ENCODE peak calls at places on chromosomes 1 and 21, in nine cellular contexts. One of them, this sample, is unnamed.

GRCh38 chr1:151990856-151991198 is 2.8 kb downstream of the S100A10 start:
- DNase-seq in NCI-H1417: peak; percentile 43
- DNase-seq in NB4: no peak
- DNase-seq in right lobe of liver: no peak
- DNase-seq in ecto neural progenitor cell: no peak
- DNase-seq in iPS-NIHi11: no peak
- DNase-seq in colonic mucosa: peak; percentile 87
- DNase-seq in choroid plexus epithelial cell: peak; percentile 70
- DNase-seq in effector CD4-positive, alpha-beta T cell: no peak
- DNase-seq in this sample: no peak

GRCh38 chr1:7940745-7941436 is at the start of gene TNFRSF9:
- DNase-seq in right lobe of liver: peak; percentile 33
- DNase-seq in colonic mucosa: no peak
- DNase-seq in NB4: peak; percentile 72
- DNase-seq in NCI-H1417: no peak
- DNase-seq in iPS-NIHi11: no peak
- DNase-seq in ecto neural progenitor cell: no peak
- DNase-seq in choroid plexus epithelial cell: peak; percentile 70
- DNase-seq in effector CD4-positive, alpha-beta T cell: peak; percentile 55
- DNase-seq in this sample: no peak

GRCh38 chr1:172143384-172144025 is 277.0 kb upstream of the C1orf105 start:
- DNase-seq in NCI-H1417: no peak
- DNase-seq in effector CD4-positive, alpha-beta T cell: no peak
- DNase-seq in choroid plexus epithelial cell: peak; percentile 93
- DNase-seq in iPS-NIHi11: no peak
- DNase-seq in right lobe of liver: no peak
- DNase-seq in NB4: no peak
- DNase-seq in colonic mucosa: no peak
- DNase-seq in ecto neural progenitor cell: no peak
- DNase-seq in this sample: no peak

GRCh38 chr1:227940791-227941241 is 6.9 kb downstream of the WNT9A start:
- DNase-seq in colonic mucosa: peak; percentile 10
- DNase-seq in NCI-H1417: no peak
- DNase-seq in effector CD4-positive, alpha-beta T cell: peak; percentile 1
- DNase-seq in right lobe of liver: peak; percentile 14
- DNase-seq in choroid plexus epithelial cell: no peak
- DNase-seq in ecto neural progenitor cell: peak; percentile 41
- DNase-seq in iPS-NIHi11: no peak
- DNase-seq in NB4: no peak
- DNase-seq in this sample: no peak

GRCh38 chr1:36137776-36138175 is 11.5 kb downstream of the TRAPPC3 start:
- DNase-seq in ecto neural progenitor cell: no peak
- DNase-seq in NB4: no peak
- DNase-seq in effector CD4-positive, alpha-beta T cell: no peak
- DNase-seq in NCI-H1417: no peak
- DNase-seq in colonic mucosa: no peak
- DNase-seq in right lobe of liver: no peak
- DNase-seq in choroid plexus epithelial cell: no peak
- DNase-seq in iPS-NIHi11: peak; percentile 1
- DNase-seq in this sample: no peak

GRCh38 chr1:52426391-52426790 is 22.0 kb downstream of the PRPF38A start:
- DNase-seq in right lobe of liver: no peak
- DNase-seq in effector CD4-positive, alpha-beta T cell: no peak
- DNase-seq in NB4: no peak
- DNase-seq in choroid plexus epithelial cell: peak; percentile 67
- DNase-seq in colonic mucosa: no peak
- DNase-seq in iPS-NIHi11: no peak
- DNase-seq in NCI-H1417: no peak
- DNase-seq in ecto neural progenitor cell: no peak
- DNase-seq in this sample: no peak

GRCh38 chr1:1847061-1847460 is 43.8 kb downstream of the GNB1 start:
- DNase-seq in iPS-NIHi11: no peak
- DNase-seq in choroid plexus epithelial cell: peak; percentile 21
- DNase-seq in NB4: no peak
- DNase-seq in colonic mucosa: peak; percentile 44
- DNase-seq in NCI-H1417: no peak
- DNase-seq in right lobe of liver: no peak
- DNase-seq in effector CD4-positive, alpha-beta T cell: no peak
- DNase-seq in ecto neural progenitor cell: no peak
- DNase-seq in this sample: no peak

GRCh38 chr1:154327466-154328317 is 2.4 kb downstream of the ATP8B2 start:
- DNase-seq in ecto neural progenitor cell: no peak
- DNase-seq in iPS-NIHi11: no peak
- DNase-seq in NCI-H1417: peak; percentile 39
- DNase-seq in NB4: peak; percentile 26
- DNase-seq in colonic mucosa: peak; percentile 56
- DNase-seq in choroid plexus epithelial cell: no peak
- DNase-seq in right lobe of liver: no peak
- DNase-seq in effector CD4-positive, alpha-beta T cell: no peak
- DNase-seq in this sample: no peak

GRCh38 chr1:175155936-175156335 is 36.6 kb downstream of the KIAA0040 start:
- DNase-seq in NB4: no peak
- DNase-seq in colonic mucosa: no peak
- DNase-seq in ecto neural progenitor cell: no peak
- DNase-seq in effector CD4-positive, alpha-beta T cell: no peak
- DNase-seq in iPS-NIHi11: no peak
- DNase-seq in choroid plexus epithelial cell: no peak
- DNase-seq in NCI-H1417: no peak
- DNase-seq in right lobe of liver: peak; percentile 62
- DNase-seq in this sample: no peak

GRCh38 chr1:115980998-115981993 is 5.0 kb downstream of the SLC22A15 start:
- DNase-seq in iPS-NIHi11: peak; percentile 74
- DNase-seq in NB4: peak; percentile 89
- DNase-seq in right lobe of liver: no peak
- DNase-seq in effector CD4-positive, alpha-beta T cell: no peak
- DNase-seq in NCI-H1417: peak; percentile 54
- DNase-seq in colonic mucosa: peak; percentile 35
- DNase-seq in ecto neural progenitor cell: peak; percentile 64
- DNase-seq in choroid plexus epithelial cell: peak; percentile 63
- DNase-seq in this sample: no peak

GRCh38 chr1:145994391-145995120 is 1.8 kb downstream of the TXNIP start:
- DNase-seq in colonic mucosa: no peak
- DNase-seq in NCI-H1417: no peak
- DNase-seq in right lobe of liver: no peak
- DNase-seq in choroid plexus epithelial cell: no peak
- DNase-seq in iPS-NIHi11: no peak
- DNase-seq in NB4: peak; percentile 44
- DNase-seq in ecto neural progenitor cell: no peak
- DNase-seq in effector CD4-positive, alpha-beta T cell: peak; percentile 25
- DNase-seq in this sample: no peak

GRCh38 chr1:162538815-162539431 is 22.6 kb upstream of the UAP1 start:
- DNase-seq in iPS-NIHi11: no peak
- DNase-seq in NCI-H1417: no peak
- DNase-seq in choroid plexus epithelial cell: peak; percentile 92
- DNase-seq in colonic mucosa: no peak
- DNase-seq in ecto neural progenitor cell: no peak
- DNase-seq in right lobe of liver: no peak
- DNase-seq in effector CD4-positive, alpha-beta T cell: no peak
- DNase-seq in NB4: no peak
- DNase-seq in this sample: no peak

GRCh38 chr1:200181861-200182260 is 154.4 kb downstream of the NR5A2 start:
- DNase-seq in iPS-NIHi11: no peak
- DNase-seq in choroid plexus epithelial cell: no peak
- DNase-seq in colonic mucosa: no peak
- DNase-seq in ecto neural progenitor cell: no peak
- DNase-seq in right lobe of liver: no peak
- DNase-seq in NB4: no peak
- DNase-seq in effector CD4-positive, alpha-beta T cell: no peak
- DNase-seq in NCI-H1417: no peak
- DNase-seq in this sample: no peak

GRCh38 chr1:186775881-186776560 is 52.7 kb upstream of the PLA2G4A start:
- DNase-seq in colonic mucosa: no peak
- DNase-seq in iPS-NIHi11: no peak
- DNase-seq in choroid plexus epithelial cell: peak; percentile 4
- DNase-seq in ecto neural progenitor cell: no peak
- DNase-seq in NB4: peak; percentile 60
- DNase-seq in right lobe of liver: no peak
- DNase-seq in effector CD4-positive, alpha-beta T cell: no peak
- DNase-seq in NCI-H1417: no peak
- DNase-seq in this sample: no peak

GRCh38 chr21:45756029-45756428 is 112.5 kb downstream of the PCBP3 start:
- DNase-seq in ecto neural progenitor cell: no peak
- DNase-seq in NCI-H1417: no peak
- DNase-seq in NB4: no peak
- DNase-seq in right lobe of liver: no peak
- DNase-seq in iPS-NIHi11: no peak
- DNase-seq in choroid plexus epithelial cell: no peak
- DNase-seq in effector CD4-positive, alpha-beta T cell: no peak
- DNase-seq in colonic mucosa: no peak
- DNase-seq in this sample: no peak

GRCh38 chr1:110783292-110783918 is 89.5 kb upstream of the CD53 start:
- DNase-seq in effector CD4-positive, alpha-beta T cell: peak; percentile 46
- DNase-seq in colonic mucosa: peak; percentile 38
- DNase-seq in ecto neural progenitor cell: peak; percentile 60
- DNase-seq in iPS-NIHi11: peak; percentile 77
- DNase-seq in choroid plexus epithelial cell: peak; percentile 70
- DNase-seq in right lobe of liver: peak; percentile 22
- DNase-seq in NB4: peak; percentile 59
- DNase-seq in NCI-H1417: peak; percentile 42
- DNase-seq in this sample: peak; percentile 48

GRCh38 chr1:56050911-56051310 is 528.5 kb downstream of the PLPP3 start:
- DNase-seq in NCI-H1417: no peak
- DNase-seq in effector CD4-positive, alpha-beta T cell: no peak
- DNase-seq in colonic mucosa: no peak
- DNase-seq in right lobe of liver: no peak
- DNase-seq in iPS-NIHi11: no peak
- DNase-seq in NB4: no peak
- DNase-seq in ecto neural progenitor cell: no peak
- DNase-seq in choroid plexus epithelial cell: no peak
- DNase-seq in this sample: no peak

GRCh38 chr1:27672750-27673112 is 739 bp upstream of the IFI6 start:
- DNase-seq in ecto neural progenitor cell: no peak
- DNase-seq in iPS-NIHi11: no peak
- DNase-seq in choroid plexus epithelial cell: peak; percentile 68
- DNase-seq in NCI-H1417: no peak
- DNase-seq in colonic mucosa: no peak
- DNase-seq in effector CD4-positive, alpha-beta T cell: no peak
- DNase-seq in right lobe of liver: no peak
- DNase-seq in NB4: no peak
- DNase-seq in this sample: no peak

GRCh38 chr1:217311766-217312165 is 319.1 kb downstream of the GPATCH2 start:
- DNase-seq in NB4: peak; percentile 16
- DNase-seq in ecto neural progenitor cell: no peak
- DNase-seq in choroid plexus epithelial cell: peak; percentile 65
- DNase-seq in colonic mucosa: no peak
- DNase-seq in NCI-H1417: no peak
- DNase-seq in right lobe of liver: no peak
- DNase-seq in effector CD4-positive, alpha-beta T cell: no peak
- DNase-seq in iPS-NIHi11: peak; percentile 43
- DNase-seq in this sample: no peak

GRCh38 chr1:241531195-241532172 is 694 bp upstream of the KMO start:
- DNase-seq in colonic mucosa: no peak
- DNase-seq in right lobe of liver: no peak
- DNase-seq in NCI-H1417: peak; percentile 41
- DNase-seq in ecto neural progenitor cell: no peak
- DNase-seq in iPS-NIHi11: peak; percentile 26
- DNase-seq in effector CD4-positive, alpha-beta T cell: no peak
- DNase-seq in choroid plexus epithelial cell: peak; percentile 88
- DNase-seq in NB4: peak; percentile 85
- DNase-seq in this sample: peak; percentile 35

GRCh38 chr1:27137022-27137542 is 17.8 kb downstream of the SLC9A1 start:
- DNase-seq in colonic mucosa: peak; percentile 60
- DNase-seq in NB4: peak; percentile 84
- DNase-seq in right lobe of liver: peak; percentile 69
- DNase-seq in choroid plexus epithelial cell: peak; percentile 24
- DNase-seq in iPS-NIHi11: no peak
- DNase-seq in NCI-H1417: peak; percentile 61
- DNase-seq in effector CD4-positive, alpha-beta T cell: peak; percentile 59
- DNase-seq in ecto neural progenitor cell: no peak
- DNase-seq in this sample: no peak

GRCh38 chr1:201443747-201444146 is 22.2 kb upstream of the TNNI1 start:
- DNase-seq in choroid plexus epithelial cell: no peak
- DNase-seq in iPS-NIHi11: no peak
- DNase-seq in effector CD4-positive, alpha-beta T cell: no peak
- DNase-seq in right lobe of liver: no peak
- DNase-seq in ecto neural progenitor cell: no peak
- DNase-seq in NB4: no peak
- DNase-seq in NCI-H1417: no peak
- DNase-seq in colonic mucosa: no peak
- DNase-seq in this sample: no peak

GRCh38 chr1:23430803-23431202 is 6.3 kb upstream of the TCEA3 start:
- DNase-seq in NB4: no peak
- DNase-seq in NCI-H1417: no peak
- DNase-seq in iPS-NIHi11: no peak
- DNase-seq in effector CD4-positive, alpha-beta T cell: no peak
- DNase-seq in right lobe of liver: no peak
- DNase-seq in colonic mucosa: no peak
- DNase-seq in ecto neural progenitor cell: no peak
- DNase-seq in choroid plexus epithelial cell: no peak
- DNase-seq in this sample: no peak